ENCODE peak calls at places on chromosomes 5 and 9, in ten cellular contexts. S, X, N, L, C, H, K, T, P and R are unnamed samples. For H3K4me1, the result is how much of the 10 kb centered on the place peaks cover.

GRCh38 chr5:78458843-78459242 is 98.4 kb downstream of the SCAMP1 start:
- DNase-seq in H (no peak), N (no peak), S (no peak), L (no peak), C (no peak), K (no peak), X (no peak), P (no peak), T (no peak), R (no peak)

GRCh38 chr5:122885038-122885517 is 39.7 kb downstream of the SNX24 start:
- DNase-seq in X (no peak), S (no peak), T (no peak), N (no peak), C (no peak), L (no peak), H (no peak), K (no peak), P (no peak), R (no peak)

GRCh38 chr9:108834959-108835696 is 20.7 kb downstream of the ACTL7B start:
- DNase-seq in C (peak), L (no peak), P (no peak), H (no peak), T (no peak), X (no peak), S (no peak), K (no peak), N (no peak), R (no peak)

GRCh38 chr9:107351382-107352045 is 68.4 kb downstream of the RAD23B start:
- DNase-seq in P (no peak), T (no peak), N (no peak), L (no peak), S (no peak), C (peak), H (no peak), X (no peak), K (no peak), R (peak)

GRCh38 chr5:128904815-128905214 is 60.5 kb upstream of the SLC27A6 start:
- DNase-seq in N (no peak), H (no peak), P (no peak), X (no peak), L (no peak), S (no peak), C (no peak), T (no peak), K (no peak), R (no peak)

GRCh38 chr5:138985256-138985655 is 110.1 kb upstream of the LRRTM2 start:
- DNase-seq in X (peak), H (no peak), L (no peak), N (no peak), T (no peak), P (no peak), S (no peak), C (peak), K (no peak), R (no peak)

GRCh38 chr5:135327429-135328127 is 71.5 kb downstream of the MACROH2A1 start:
- DNase-seq in H (peak), L (no peak), T (no peak), X (no peak), N (no peak), S (peak), P (no peak), K (no peak), C (no peak), R (no peak)

GRCh38 chr5:143887302-143887638 is 75.3 kb downstream of the HMHB1 start:
- DNase-seq in P (no peak), C (peak), K (peak), L (peak), T (no peak), N (peak), X (no peak), S (no peak), H (no peak), R (no peak)

GRCh38 chr9:91214867-91215266 is 146.9 kb downstream of the AUH start:
- DNase-seq in H (no peak), P (no peak), K (no peak), X (no peak), S (no peak), N (no peak), L (no peak), T (no peak), C (no peak), R (no peak)

GRCh38 chr5:51416149-51416548 is 32.9 kb downstream of the ISL1 start:
- DNase-seq in L (no peak), H (no peak), S (no peak), N (no peak), P (no peak), X (no peak), K (no peak), T (no peak), C (peak), R (no peak)

GRCh38 chr9:111078391-111079038 is 40.2 kb upstream of the LPAR1 start:
- DNase-seq in H (no peak), T (no peak), S (no peak), L (no peak), C (no peak), X (no peak), P (no peak), K (no peak), N (no peak), R (no peak)

GRCh38 chr9:77751341-77752091 is 103.4 kb upstream of the GNA14 start:
- DNase-seq in C (peak), N (peak), L (peak), H (no peak), K (no peak), P (no peak), S (no peak), X (peak), T (no peak), R (peak)

GRCh38 chr9:128892223-128892892 is 10.4 kb downstream of the LRRC8A start:
- DNase-seq in L (peak), P (peak), C (peak), T (peak), X (no peak), H (peak), N (no peak), S (peak), K (peak), R (no peak)

GRCh38 chr5:91162534-91163381 is 220.4 kb downstream of the ARRDC3 start:
- DNase-seq in N (no peak), H (peak), S (no peak), C (peak), P (peak), T (peak), X (peak), L (peak), K (peak), R (peak)

GRCh38 chr5:2158767-2159166 is 276.0 kb upstream of the IRX4 start:
- DNase-seq in H (no peak), L (no peak), X (no peak), S (no peak), P (no peak), C (no peak), K (no peak), N (no peak), T (no peak), R (no peak)

GRCh38 chr5:111697215-111697614 is 59.8 kb downstream of the NREP start:
- DNase-seq in K (no peak), S (no peak), T (no peak), H (no peak), P (no peak), X (no peak), L (no peak), N (peak), C (no peak), R (no peak)

GRCh38 chr5:169801781-169802180 is 164.7 kb downstream of the DOCK2 start:
- DNase-seq in C (no peak), P (no peak), N (no peak), L (no peak), T (no peak), X (no peak), H (no peak), K (no peak), S (no peak), R (no peak)

GRCh38 chr9:106333487-106333886 is 529.5 kb upstream of the ZNF462 start:
- DNase-seq in C (peak), N (no peak), L (no peak), H (no peak), S (no peak), X (no peak), T (no peak), P (no peak), K (no peak), R (no peak)

GRCh38 chr5:100840769-100841168 is 62.3 kb downstream of the ST8SIA4 start:
- DNase-seq in P (no peak), N (no peak), L (no peak), T (no peak), X (no peak), K (no peak), C (no peak), S (no peak), H (no peak), R (no peak)

DNA sequence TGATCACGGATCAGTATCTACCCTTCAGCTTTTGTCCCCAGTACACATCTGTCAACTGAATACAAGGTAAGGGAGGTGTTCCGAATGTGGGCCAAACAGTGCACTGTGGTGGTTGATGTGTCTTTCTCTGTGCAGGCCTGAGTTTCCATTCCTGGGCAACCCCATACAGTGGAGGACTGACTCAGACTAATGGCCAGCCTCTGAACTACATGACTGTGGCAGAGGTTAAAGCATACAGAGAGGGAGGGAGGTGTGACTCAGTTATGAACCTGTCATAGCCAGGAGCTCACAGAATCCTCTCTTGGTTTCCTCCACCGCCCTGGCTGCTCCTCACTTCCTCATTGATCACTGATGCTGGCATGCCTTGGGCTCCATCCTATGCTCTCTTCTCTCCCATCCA is 136.4 kb upstream of the TAS2R1 start:
- DNase-seq in S (no peak), H (no peak), T (no peak), C (peak), L (no peak), P (no peak), N (no peak), K (no peak), X (no peak), R (no peak)
- TF ChIP-seq CTCF in S (no peak), H (no peak), T (no peak), C (peak), L (no peak), P (no peak), N (no peak), K (no peak), X (no peak), R (no peak)

GRCh38 chr5:145942749-145943148 is 6.4 kb downstream of the SH3RF2 start:
- DNase-seq in H (no peak), S (no peak), C (no peak), T (no peak), L (no peak), N (no peak), X (no peak), K (no peak), P (no peak), R (no peak)
- H3K4me1 ChIP-seq in H (under half), S (under half), C (half or more), T (under half), L (under half), N (under half), X (half or more), K (half or more), P (under half), R (half or more)

GRCh38 chr9:120531683-120532300 is 48.2 kb downstream of the CDK5RAP2 start:
- DNase-seq in H (no peak), C (peak), T (no peak), K (no peak), X (peak), S (no peak), L (no peak), N (peak), P (no peak), R (no peak)
- TF ChIP-seq CTCF in H (no peak), C (peak), T (no peak), K (peak), X (peak), S (peak), L (peak), N (peak), P (no peak), R (peak)

GRCh38 chr5:96942078-96942477 is 6.2 kb downstream of the LNPEP start:
- DNase-seq in S (no peak), T (peak), H (no peak), C (no peak), N (no peak), K (no peak), P (no peak), L (no peak), X (no peak), R (no peak)

GRCh38 chr5:96943829-96944228 is 7.9 kb downstream of the LNPEP start:
- DNase-seq in K (no peak), T (no peak), H (no peak), N (no peak), P (no peak), L (no peak), S (no peak), C (no peak), X (no peak), R (no peak)

GRCh38 chr5:96942911-96943310 is 7.0 kb downstream of the LNPEP start:
- DNase-seq in S (no peak), H (no peak), K (no peak), C (peak), L (no peak), P (no peak), X (no peak), T (no peak), N (no peak), R (no peak)

GRCh38 chr5:96941140-96941539 is 5.3 kb downstream of the LNPEP start:
- DNase-seq in S (no peak), X (no peak), K (no peak), L (no peak), C (no peak), P (no peak), N (no peak), H (no peak), T (no peak), R (no peak)

GRCh38 chr5:96940586-96940985 is 4.7 kb downstream of the LNPEP start:
- DNase-seq in S (no peak), P (no peak), X (no peak), N (no peak), C (no peak), K (no peak), T (no peak), H (no peak), L (no peak), R (no peak)
- H3K4me1 ChIP-seq in S (under half), P (under half), X (under half), N (under half), C (under half), K (under half), T (half or more), H (under half), L (under half), R (under half)

DNA sequence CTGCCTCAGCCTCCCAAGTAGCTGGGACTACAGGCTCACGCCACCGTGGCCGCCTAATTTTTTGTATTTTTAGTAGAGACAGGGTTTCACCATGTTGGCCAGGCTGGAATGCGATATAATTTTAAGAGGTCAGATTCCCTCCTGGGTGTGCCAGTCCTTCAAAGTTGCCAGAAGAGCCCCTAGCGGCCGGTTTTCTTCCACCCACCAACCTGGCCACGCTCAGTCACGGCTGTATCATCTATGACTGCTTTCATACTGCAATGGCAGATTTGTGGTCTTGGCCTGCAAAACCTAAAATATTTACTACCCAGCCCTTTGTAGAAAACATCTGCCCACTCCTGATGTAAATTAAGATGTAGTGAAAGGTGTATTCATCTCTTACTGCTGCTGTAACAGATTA is 117.5 kb upstream of the BASP1 start:
- DNase-seq in P (no peak), K (no peak), C (no peak), L (no peak), S (no peak), X (no peak), N (no peak), T (no peak), H (no peak), R (no peak)
- TF ChIP-seq CTCF in P (no peak), K (no peak), C (no peak), L (no peak), S (no peak), X (no peak), N (no peak), T (no peak), H (no peak), R (no peak)

DNA sequence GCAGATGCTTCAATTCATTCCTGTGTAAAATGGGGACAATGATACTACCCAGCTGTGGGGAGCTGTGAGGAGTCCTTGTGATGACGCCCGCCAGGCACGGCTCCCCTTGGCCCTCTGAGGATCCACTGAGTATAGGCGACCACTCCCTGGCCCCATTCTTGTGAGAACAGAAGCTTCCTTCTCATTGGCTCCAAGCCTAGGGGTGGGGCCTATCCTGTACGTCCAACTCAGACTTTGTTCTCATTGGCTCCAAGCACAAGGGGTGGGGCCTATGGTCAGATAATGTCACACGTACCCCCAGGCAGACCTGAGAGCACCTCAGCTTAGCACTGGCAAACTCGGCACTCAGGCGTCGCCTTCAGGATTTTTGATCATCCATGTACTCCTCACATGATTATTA is 232.9 kb upstream of the MVB12B start:
- DNase-seq in P (no peak), K (no peak), X (no peak), T (no peak), H (no peak), L (no peak), S (no peak), N (no peak), C (no peak), R (no peak)
- H3K4me1 ChIP-seq in P (under half), K (under half), X (under half), T (under half), H (under half), L (under half), S (under half), N (under half), C (under half), R (under half)

GRCh38 chr5:180201051-180201987 is 7.7 kb downstream of the RASGEF1C start:
- DNase-seq in X (peak), C (peak), H (no peak), N (peak), S (no peak), K (peak), P (no peak), T (no peak), L (no peak), R (peak)
- TF ChIP-seq CTCF in X (peak), C (peak), H (no peak), N (peak), S (peak), K (no peak), P (no peak), T (no peak), L (peak), R (peak)